ENCODE peak calls at places on chromosome 19, in seven cellular contexts. E is prostate gland, F is HepG2, U is breast epithelium, K is spleen, B is K562, L is GM12878. G is an unnamed sample.

GRCh38 chr19:38095411-38096308 is 128.4 kb downstream of the DPF1 start:
- DNase-seq in L (peak; percentile 17), U (peak; percentile 66), B (peak; percentile 73), F (peak; percentile 46), E (peak; percentile 87), K (peak; percentile 83), G (peak; percentile 16)

GRCh38 chr19:56405062-56405461 is 930 bp downstream of the ZNF583 start:
- DNase-seq in L (no peak), K (no peak), E (no peak), F (no peak), U (no peak), B (no peak), G (no peak)

GRCh38 chr19:4200940-4201542 is 18.6 kb downstream of the ANKRD24 start:
- DNase-seq in L (no peak), B (no peak), E (no peak), K (no peak), F (no peak), U (no peak), G (no peak)

GRCh38 chr19:10430505-10431253 is 10.3 kb downstream of the PDE4A start:
- DNase-seq in U (no peak), E (peak; percentile 48), B (peak; percentile 90), K (peak; percentile 85), L (no peak), F (no peak), G (no peak)

GRCh38 chr19:48810151-48810550 is 678 bp downstream of the BCAT2 start:
- DNase-seq in F (no peak), K (no peak), B (no peak), L (no peak), U (no peak), E (no peak), G (no peak)

GRCh38 chr19:50047686-50048085 is 21.9 kb downstream of the ZNF473 start:
- DNase-seq in B (no peak), F (no peak), L (no peak), U (no peak), K (no peak), E (no peak), G (no peak)

GRCh38 chr19:1189419-1189818 is 15.4 kb upstream of the SBNO2 start:
- DNase-seq in F (no peak), B (peak; percentile 69), E (no peak), L (no peak), K (no peak), U (no peak), G (no peak)

GRCh38 chr19:1942078-1942933 is 1.3 kb downstream of the CSNK1G2 start:
- DNase-seq in K (peak; percentile 96), B (peak; percentile 83), F (peak; percentile 73), U (peak; percentile 76), E (peak; percentile 78), L (peak; percentile 42), G (no peak)

GRCh38 chr19:13553880-13554400 is 47.7 kb upstream of the CACNA1A start:
- DNase-seq in K (no peak), L (no peak), B (no peak), U (no peak), F (no peak), E (no peak), G (no peak)

GRCh38 chr19:12617646-12618045 is 6.9 kb downstream of the ZNF791 start:
- DNase-seq in F (no peak), L (no peak), B (no peak), K (no peak), U (no peak), E (no peak), G (no peak)

GRCh38 chr19:11446652-11447301 is 11.3 kb downstream of the PRKCSH start:
- DNase-seq in B (peak; percentile 84), L (no peak), F (no peak), E (no peak), U (no peak), K (peak; percentile 90), G (no peak)

GRCh38 chr19:6108721-6109633 is 1.3 kb downstream of the RFX2 start:
- DNase-seq in B (peak; percentile 44), U (peak; percentile 68), K (peak; percentile 81), E (peak; percentile 36), L (no peak), F (no peak), G (no peak)

GRCh38 chr19:54534156-54534555 is 31.5 kb downstream of the LAIR2 start:
- DNase-seq in L (no peak), F (no peak), U (no peak), B (no peak), E (no peak), K (no peak), G (no peak)

GRCh38 chr19:42313096-42313839 is at the start of gene TMEM145:
- DNase-seq in E (peak; percentile 35), F (no peak), U (no peak), B (peak; percentile 85), L (no peak), K (no peak), G (no peak)

GRCh38 chr19:1467512-1468273 is 11.3 kb downstream of the C19orf25 start:
- DNase-seq in B (no peak), U (no peak), K (no peak), L (no peak), F (no peak), E (no peak), G (no peak)

GRCh38 chr19:49684251-49684982 is 5.0 kb upstream of the ADM5 start:
- DNase-seq in K (no peak), F (no peak), E (no peak), U (no peak), B (no peak), L (no peak), G (no peak)

GRCh38 chr19:13012690-13013608 is 17.7 kb downstream of the NFIX start:
- DNase-seq in F (peak; percentile 52), U (no peak), L (no peak), B (peak; percentile 80), E (no peak), K (no peak), G (no peak)

DNA sequence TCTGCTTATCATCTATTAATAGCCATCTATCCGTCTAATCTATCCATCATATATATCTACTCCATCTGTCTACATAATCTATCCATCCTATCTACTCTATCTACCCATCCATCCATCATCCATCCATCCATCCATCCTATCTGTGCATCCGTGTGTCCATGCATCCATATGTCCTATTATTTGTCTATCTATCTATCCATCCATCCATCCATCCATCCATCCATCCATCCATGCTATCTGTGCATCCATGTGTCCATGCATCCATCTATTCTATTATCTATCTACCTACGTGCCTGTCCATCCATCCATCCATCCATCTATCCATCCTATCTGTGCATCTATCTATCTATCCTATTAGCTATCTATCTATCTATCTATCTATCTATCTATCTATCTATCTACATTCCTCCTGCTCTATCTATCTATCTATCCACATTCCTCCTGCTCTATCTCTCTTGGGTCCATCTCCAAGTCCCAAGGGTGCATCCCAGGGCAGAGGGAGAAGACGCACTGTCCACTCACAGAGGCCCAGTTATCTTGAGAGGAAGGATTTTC is 1.9 kb downstream of the CYP4F2 start:
- DNase-seq in B (no peak), E (no peak), U (no peak), L (no peak), F (no peak), K (no peak), G (no peak)
- H3K9me3 ChIP-seq in B (no peaks in the 10 kb centered on the region), E (no peaks in the 10 kb centered on the region), U (no peaks in the 10 kb centered on the region), L (no peaks in the 10 kb centered on the region), F (no peaks in the 10 kb centered on the region), K (no peaks in the 10 kb centered on the region), G (no peaks in the 10 kb centered on the region)

GRCh38 chr19:34364830-34365462 is at the start of gene GPI:
- DNase-seq in F (peak; percentile 61), U (peak; percentile 30), E (peak; percentile 48), L (no peak), K (peak; percentile 94), B (peak; percentile 80), G (no peak)
- H3K27ac ChIP-seq in F (peak within 1 kb of the TSS; percentile 76), U (peak within 1 kb of the TSS; percentile 73), E (peak within 1 kb of the TSS; percentile 74), L (peak within 1 kb of the TSS; percentile 74), K (peak within 1 kb of the TSS; percentile 86), B (peak within 1 kb of the TSS; percentile 85), G (no peak within 1 kb of the TSS)

GRCh38 chr19:7505288-7505681 is 10.6 kb upstream of the ZNF358 start:
- DNase-seq in K (no peak), U (no peak), B (no peak), L (no peak), F (no peak), E (no peak), G (no peak)

GRCh38 chr19:7504684-7505083 is 11.2 kb upstream of the ZNF358 start:
- DNase-seq in K (no peak), L (no peak), B (no peak), F (no peak), E (no peak), U (no peak), G (no peak)

GRCh38 chr19:7497292-7497691 is 8.5 kb upstream of the PEX11G start:
- DNase-seq in E (no peak), B (peak; percentile 49), K (no peak), F (no peak), L (no peak), U (no peak), G (no peak)

GRCh38 chr19:7502552-7502951 is 13.4 kb upstream of the ZNF358 start:
- DNase-seq in E (no peak), U (no peak), B (no peak), L (no peak), F (no peak), K (no peak), G (no peak)

GRCh38 chr19:7500811-7501450 is 12.1 kb upstream of the PEX11G start:
- DNase-seq in B (peak; percentile 75), F (peak; percentile 35), L (no peak), U (no peak), K (peak; percentile 87), E (peak; percentile 60), G (no peak)
- TF ChIP-seq POLR2AphosphoS5 in B (no peak), F (no peak), L (no peak), U (no peak), K (no peak), E (no peak), G (peak; percentile 39)

GRCh38 chr19:40035996-40036395 is 20.0 kb downstream of the ZNF780B start:
- DNase-seq in K (no peak), E (no peak), U (no peak), B (no peak), L (no peak), F (no peak), G (no peak)

GRCh38 chr19:40033989-40034560 is 22.0 kb downstream of the ZNF780B start:
- DNase-seq in U (no peak), K (no peak), L (no peak), E (no peak), F (no peak), B (no peak), G (no peak)
- H3K9me3 ChIP-seq in U (peaks cover 70% of the 10 kb centered on the region), K (peaks cover 86% of the 10 kb centered on the region), L (peaks cover 38% of the 10 kb centered on the region), E (peaks cover 4% of the 10 kb centered on the region), F (peaks cover 73% of the 10 kb centered on the region), B (peaks cover 15% of the 10 kb centered on the region), G (peaks cover 40% of the 10 kb centered on the region)

DNA sequence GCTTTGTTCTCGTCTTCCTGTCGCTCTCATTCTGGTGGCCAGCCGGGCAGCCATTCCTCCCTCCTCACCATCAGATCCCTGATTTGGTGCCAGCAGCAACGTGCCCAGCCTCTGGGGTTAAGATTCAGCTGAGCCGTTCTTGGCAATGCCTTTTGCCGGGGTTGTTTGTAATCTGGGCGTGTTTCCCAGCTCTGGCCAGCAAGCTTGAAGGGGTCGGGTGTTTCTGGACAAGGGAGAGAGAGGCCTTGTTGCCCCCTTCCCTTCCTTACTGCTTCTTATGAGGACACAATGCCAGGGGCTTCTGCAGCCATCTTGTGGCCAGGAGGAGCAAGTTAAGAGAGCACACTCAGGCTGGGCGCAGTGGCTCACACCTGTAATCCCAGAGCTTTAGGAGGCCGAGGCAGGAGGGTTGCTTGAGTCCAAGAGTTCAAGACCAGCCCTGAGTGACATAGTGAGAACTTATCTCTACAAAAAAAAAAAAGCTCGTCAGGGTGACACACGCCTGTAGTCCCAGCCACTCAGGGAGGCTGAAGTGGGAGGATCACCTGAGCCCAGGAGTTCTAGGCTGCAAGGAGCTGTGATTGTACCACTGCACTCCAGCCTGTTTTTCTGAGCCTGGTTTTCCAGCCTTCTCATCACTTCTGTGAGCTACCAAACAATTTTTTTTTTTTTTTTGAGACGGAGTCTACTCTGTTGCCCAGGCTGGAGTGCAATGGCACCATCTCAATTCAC is 10.7 kb upstream of the CRTC1 start:
- DNase-seq in E (no peak), B (no peak), U (no peak), F (no peak), K (no peak), L (no peak), G (no peak)
- H3K27ac ChIP-seq in E (peak overlapping the region; percentile 19), B (no peak overlapping the region), U (peak overlapping the region; percentile 17), F (no peak overlapping the region), K (no peak overlapping the region), L (no peak overlapping the region), G (no peak overlapping the region)